ENCODE peak calls at places on chromosome 5, in seven cellular contexts. Q is memory B cell; B is RCC 7860; H is fibroblast of pulmonary artery; D is left colon; N is COR-L47; W is effector memory CD4-positive, alpha-beta T cell. T is an unnamed sample.

GRCh38 chr5:119055267-119055666 is 15.6 kb upstream of the DMXL1 start:
- DNase-seq in Q (no peak), B (no peak), H (peak; percentile 64), D (no peak), N (no peak), W (no peak), T (no peak)

GRCh38 chr5:149957855-149958254 is 2.7 kb upstream of the SLC26A2 start:
- DNase-seq in Q (no peak), B (peak; percentile 99), H (no peak), D (no peak), N (no peak), W (no peak), T (no peak)

GRCh38 chr5:52948418-52949076 is 40.6 kb upstream of the ITGA2 start:
- DNase-seq in Q (peak; percentile 20), B (peak; percentile 45), H (peak; percentile 94), D (peak; percentile 47), N (peak; percentile 45), W (peak; percentile 21), T (peak; percentile 49)

GRCh38 chr5:1038417-1039209 is 30.0 kb downstream of the NKD2 start:
- DNase-seq in Q (no peak), B (no peak), H (no peak), D (no peak), N (no peak), W (no peak), T (no peak)

GRCh38 chr5:56126487-56127179 is 106.5 kb downstream of the ANKRD55 start:
- DNase-seq in Q (no peak), B (no peak), H (peak; percentile 81), D (no peak), N (no peak), W (no peak), T (peak; percentile 35)

GRCh38 chr5:54874337-54875021 is 110.9 kb downstream of the ESM1 start:
- DNase-seq in Q (no peak), B (no peak), H (peak; percentile 76), D (no peak), N (no peak), W (no peak), T (no peak)

GRCh38 chr5:55920784-55921183 is 69.6 kb downstream of the IL31RA start:
- DNase-seq in Q (no peak), B (no peak), H (peak; percentile 35), D (no peak), N (no peak), W (no peak), T (no peak)

GRCh38 chr5:149212203-149212951 is 59.3 kb upstream of the AFAP1L1 start:
- DNase-seq in Q (no peak), B (no peak), H (peak; percentile 96), D (peak; percentile 16), N (no peak), W (no peak), T (no peak)

GRCh38 chr5:14880688-14881087 is 9.1 kb upstream of the ANKH start:
- DNase-seq in Q (no peak), B (no peak), H (no peak), D (no peak), N (no peak), W (no peak), T (no peak)

GRCh38 chr5:176535655-176536131 is 1.5 kb downstream of the RNF44 start:
- DNase-seq in Q (no peak), B (no peak), H (no peak), D (peak; percentile 39), N (no peak), W (no peak), T (no peak)

GRCh38 chr5:139689631-139690384 is 41.7 kb downstream of the CXXC5 start:
- DNase-seq in Q (no peak), B (no peak), H (peak; percentile 63), D (peak; percentile 46), N (peak; percentile 54), W (no peak), T (no peak)

GRCh38 chr5:133921069-133921468 is 47.4 kb downstream of the C5orf15 start:
- DNase-seq in Q (no peak), B (no peak), H (no peak), D (no peak), N (no peak), W (no peak), T (no peak)

GRCh38 chr5:80804332-80804731 is 149.5 kb upstream of the DHFR start:
- DNase-seq in Q (no peak), B (no peak), H (peak; percentile 11), D (no peak), N (no peak), W (no peak), T (no peak)

GRCh38 chr5:176716320-176716719 is 69.0 kb downstream of the TSPAN17 start:
- DNase-seq in Q (no peak), B (peak; percentile 10), H (peak; percentile 68), D (peak; percentile 18), N (peak; percentile 65), W (no peak), T (no peak)

GRCh38 chr5:142219146-142219545 is 105.7 kb downstream of the SPRY4 start:
- DNase-seq in Q (no peak), B (no peak), H (no peak), D (no peak), N (no peak), W (no peak), T (no peak)

GRCh38 chr5:149133795-149134777 is 7.2 kb upstream of the ABLIM3 start:
- DNase-seq in Q (no peak), B (peak; percentile 100), H (peak; percentile 82), D (no peak), N (no peak), W (no peak), T (no peak)

T was measured in T-helper 1 cell.